ENCODE peak calls at places on chromosomes 3 and 15, in seven cellular contexts. T is foreskin fibroblast, H is Right ventricle myocardium superior, S is body of pancreas, N is fibroblast of pulmonary artery, L is small intestine, B is activated T-cell treated with anti-CD3 and anti-CD28 coated beads for 24 hours. A is an unnamed sample.

GRCh38 chr15:69475769-69476358 is 23.2 kb downstream of the RPLP1 start:
- DNase-seq in L (peak; percentile 75), T (no peak), B (peak; percentile 65), S (peak; percentile 88), N (peak; percentile 79), H (peak; percentile 86), A (peak; percentile 84)

GRCh38 chr15:63041982-63042878 is at the start of gene TPM1:
- DNase-seq in B (no peak), L (no peak), H (peak; percentile 92), N (peak; percentile 93), T (peak; percentile 78), S (peak; percentile 81), A (peak; percentile 82)

GRCh38 chr3:97108136-97108535 is 293.7 kb downstream of the EPHA6 start:
- DNase-seq in L (no peak), S (no peak), N (no peak), T (no peak), B (no peak), H (no peak), A (no peak)

GRCh38 chr3:183074881-183075280 is 24.4 kb downstream of the MCCC1 start:
- DNase-seq in T (no peak), B (no peak), L (no peak), N (no peak), S (no peak), H (no peak), A (no peak)

GRCh38 chr3:15595955-15596354 is 5.4 kb downstream of the HACL1 start:
- DNase-seq in L (no peak), B (no peak), N (no peak), S (no peak), T (no peak), H (no peak), A (no peak)

GRCh38 chr15:101358895-101359294 is 63.8 kb upstream of the SNRPA1 start:
- DNase-seq in S (no peak), H (peak; percentile 70), T (no peak), N (no peak), L (no peak), B (no peak), A (no peak)

GRCh38 chr15:63043391-63044076 is 987 bp downstream of the TPM1 start:
- DNase-seq in S (peak; percentile 41), T (no peak), H (peak; percentile 69), B (no peak), N (no peak), L (no peak), A (no peak)

GRCh38 chr3:141093971-141094401 is 42.8 kb downstream of the SPSB4 start:
- DNase-seq in T (no peak), B (no peak), N (no peak), H (peak; percentile 87), L (no peak), S (peak; percentile 91), A (no peak)

GRCh38 chr15:39135989-39136388 is 444.9 kb upstream of the THBS1 start:
- DNase-seq in L (no peak), B (no peak), H (no peak), N (peak; percentile 78), S (no peak), T (peak; percentile 91), A (no peak)

GRCh38 chr3:32447865-32448400 is 54.7 kb downstream of the CMTM6 start:
- DNase-seq in L (no peak), B (no peak), S (no peak), T (no peak), H (no peak), N (no peak), A (no peak)

GRCh38 chr3:151318313-151318712 is 1.7 kb upstream of the GPR87 start:
- DNase-seq in B (no peak), N (peak; percentile 29), T (no peak), H (no peak), S (no peak), L (no peak), A (no peak)

GRCh38 chr15:61301701-61302100 is 72.6 kb upstream of the RORA start:
- DNase-seq in L (no peak), H (no peak), N (no peak), S (no peak), B (no peak), T (no peak), A (no peak)

GRCh38 chr3:27628029-27628750 is 93.9 kb downstream of the EOMES start:
- DNase-seq in T (no peak), B (no peak), H (no peak), S (no peak), L (no peak), N (no peak), A (no peak)

GRCh38 chr15:34065261-34065660 is 26.3 kb upstream of the AVEN start:
- DNase-seq in S (no peak), N (no peak), T (no peak), B (no peak), L (no peak), H (no peak), A (no peak)

GRCh38 chr15:64930778-64931240 is 19.1 kb downstream of the ANKDD1A start:
- DNase-seq in L (no peak), B (no peak), H (no peak), T (peak; percentile 34), S (no peak), N (peak; percentile 63), A (no peak)

GRCh38 chr3:38843898-38844297 is 27.9 kb upstream of the SCN10A start:
- DNase-seq in T (peak; percentile 45), L (no peak), S (no peak), H (no peak), B (no peak), N (peak; percentile 86), A (no peak)

GRCh38 chr3:49967307-49967706 is 27.4 kb downstream of the RBM6 start:
- DNase-seq in B (no peak), L (no peak), H (no peak), S (no peak), T (no peak), N (peak; percentile 58), A (no peak)

GRCh38 chr3:150583028-150583427 is 20.1 kb upstream of the SELENOT start:
- DNase-seq in N (no peak), H (no peak), T (no peak), L (peak; percentile 9), S (no peak), B (no peak), A (no peak)

GRCh38 chr15:101262551-101262950 is 10.7 kb upstream of the CHSY1 start:
- DNase-seq in S (no peak), B (no peak), N (no peak), H (no peak), L (no peak), T (no peak), A (no peak)

GRCh38 chr3:54324069-54324468 is 201.7 kb downstream of the CACNA2D3 start:
- DNase-seq in L (no peak), T (no peak), S (no peak), B (no peak), N (no peak), H (no peak), A (no peak)

A was measured in transverse colon.